ENCODE peak calls at places on chromosome 1, in nine cellular contexts. One of them, this sample, is unnamed.

GRCh38 chr1:212514056-212514614 is 81.4 kb downstream of the NENF start:
- DNase-seq in colonic mucosa: peak
- DNase-seq in effector CD4-positive, alpha-beta T cell: no peak
- DNase-seq in AG08395: peak
- DNase-seq in EL: peak
- DNase-seq in aorta: peak
- DNase-seq in GM23248: peak
- DNase-seq in mucosa of gallbladder: peak
- DNase-seq in NCI-H510A treated with DMSO at 0.1 percent for 48 hours: peak
- DNase-seq in this sample: peak

GRCh38 chr1:15950763-15951295 is 25.1 kb downstream of the ZBTB17 start:
- DNase-seq in GM23248: peak
- DNase-seq in mucosa of gallbladder: no peak
- DNase-seq in aorta: peak
- DNase-seq in NCI-H510A treated with DMSO at 0.1 percent for 48 hours: no peak
- DNase-seq in AG08395: peak
- DNase-seq in effector CD4-positive, alpha-beta T cell: peak
- DNase-seq in colonic mucosa: no peak
- DNase-seq in EL: peak
- DNase-seq in this sample: peak

GRCh38 chr1:111603979-111604378 is 15.6 kb upstream of the RAP1A start:
- DNase-seq in aorta: peak
- DNase-seq in effector CD4-positive, alpha-beta T cell: peak
- DNase-seq in AG08395: no peak
- DNase-seq in NCI-H510A treated with DMSO at 0.1 percent for 48 hours: no peak
- DNase-seq in mucosa of gallbladder: peak
- DNase-seq in EL: no peak
- DNase-seq in GM23248: no peak
- DNase-seq in colonic mucosa: no peak
- DNase-seq in this sample: no peak

GRCh38 chr1:15680614-15681345 is 3.3 kb upstream of the PLEKHM2 start:
- DNase-seq in effector CD4-positive, alpha-beta T cell: no peak
- DNase-seq in mucosa of gallbladder: no peak
- DNase-seq in EL: peak
- DNase-seq in aorta: no peak
- DNase-seq in GM23248: peak
- DNase-seq in NCI-H510A treated with DMSO at 0.1 percent for 48 hours: no peak
- DNase-seq in AG08395: peak
- DNase-seq in colonic mucosa: no peak
- DNase-seq in this sample: peak

GRCh38 chr1:212655668-212656440 is 43.8 kb downstream of the BATF3 start:
- DNase-seq in mucosa of gallbladder: no peak
- DNase-seq in NCI-H510A treated with DMSO at 0.1 percent for 48 hours: no peak
- DNase-seq in aorta: no peak
- DNase-seq in effector CD4-positive, alpha-beta T cell: no peak
- DNase-seq in EL: peak
- DNase-seq in colonic mucosa: no peak
- DNase-seq in AG08395: peak
- DNase-seq in GM23248: peak
- DNase-seq in this sample: peak

GRCh38 chr1:155177192-155177917 is 3.7 kb downstream of the TRIM46 start:
- DNase-seq in colonic mucosa: peak
- DNase-seq in mucosa of gallbladder: no peak
- DNase-seq in EL: no peak
- DNase-seq in NCI-H510A treated with DMSO at 0.1 percent for 48 hours: no peak
- DNase-seq in aorta: no peak
- DNase-seq in AG08395: no peak
- DNase-seq in GM23248: no peak
- DNase-seq in effector CD4-positive, alpha-beta T cell: no peak
- DNase-seq in this sample: no peak

GRCh38 chr1:110606784-110607662 is 865 bp upstream of the KCNA2 start:
- DNase-seq in EL: no peak
- DNase-seq in GM23248: peak
- DNase-seq in effector CD4-positive, alpha-beta T cell: no peak
- DNase-seq in AG08395: no peak
- DNase-seq in mucosa of gallbladder: no peak
- DNase-seq in colonic mucosa: no peak
- DNase-seq in aorta: no peak
- DNase-seq in NCI-H510A treated with DMSO at 0.1 percent for 48 hours: no peak
- DNase-seq in this sample: peak

GRCh38 chr1:81706650-81707435 is 93.9 kb upstream of the ADGRL2 start:
- DNase-seq in AG08395: peak
- DNase-seq in mucosa of gallbladder: no peak
- DNase-seq in aorta: no peak
- DNase-seq in NCI-H510A treated with DMSO at 0.1 percent for 48 hours: no peak
- DNase-seq in colonic mucosa: no peak
- DNase-seq in GM23248: peak
- DNase-seq in EL: peak
- DNase-seq in effector CD4-positive, alpha-beta T cell: no peak
- DNase-seq in this sample: peak

GRCh38 chr1:202005958-202006357 is 4.4 kb upstream of the ELF3 start:
- DNase-seq in colonic mucosa: no peak
- DNase-seq in effector CD4-positive, alpha-beta T cell: no peak
- DNase-seq in EL: peak
- DNase-seq in NCI-H510A treated with DMSO at 0.1 percent for 48 hours: peak
- DNase-seq in aorta: no peak
- DNase-seq in GM23248: peak
- DNase-seq in AG08395: peak
- DNase-seq in mucosa of gallbladder: no peak
- DNase-seq in this sample: peak

GRCh38 chr1:59705849-59706599 is 108.7 kb upstream of the HOOK1 start:
- DNase-seq in NCI-H510A treated with DMSO at 0.1 percent for 48 hours: no peak
- DNase-seq in aorta: no peak
- DNase-seq in AG08395: peak
- DNase-seq in EL: peak
- DNase-seq in GM23248: peak
- DNase-seq in effector CD4-positive, alpha-beta T cell: no peak
- DNase-seq in mucosa of gallbladder: no peak
- DNase-seq in colonic mucosa: no peak
- DNase-seq in this sample: peak

GRCh38 chr1:156922986-156923564 is 2.6 kb downstream of the LRRC71 start:
- DNase-seq in EL: no peak
- DNase-seq in colonic mucosa: no peak
- DNase-seq in aorta: no peak
- DNase-seq in GM23248: no peak
- DNase-seq in effector CD4-positive, alpha-beta T cell: no peak
- DNase-seq in mucosa of gallbladder: no peak
- DNase-seq in AG08395: no peak
- DNase-seq in NCI-H510A treated with DMSO at 0.1 percent for 48 hours: peak
- DNase-seq in this sample: no peak

GRCh38 chr1:90127288-90127953 is 132.5 kb downstream of the ZNF326 start:
- DNase-seq in EL: no peak
- DNase-seq in aorta: no peak
- DNase-seq in AG08395: no peak
- DNase-seq in GM23248: no peak
- DNase-seq in effector CD4-positive, alpha-beta T cell: no peak
- DNase-seq in mucosa of gallbladder: no peak
- DNase-seq in colonic mucosa: no peak
- DNase-seq in NCI-H510A treated with DMSO at 0.1 percent for 48 hours: no peak
- DNase-seq in this sample: no peak